ENCODE peak calls at places on chromosomes 11 and 22, in ten cellular contexts. X, K, L, B, A, S, E, R, H and U are unnamed samples.

GRCh38 chr11:69655479-69656394 is 14.8 kb downstream of the CCND1 start:
- DNase-seq in X (no peak), K (no peak), L (no peak), B (no peak), A (no peak), S (no peak), E (no peak), R (no peak), H (no peak), U (no peak)

GRCh38 chr11:69382131-69383128 is 88.5 kb downstream of the MYEOV start:
- DNase-seq in X (no peak), K (peak), L (no peak), B (no peak), A (no peak), S (peak), E (no peak), R (no peak), H (no peak), U (peak)

GRCh38 chr11:31874631-31875191 is 63.6 kb upstream of the PAX6 start:
- DNase-seq in X (no peak), K (no peak), L (no peak), B (no peak), A (no peak), S (no peak), E (no peak), R (no peak), H (no peak), U (no peak)

GRCh38 chr11:77249427-77249826 is 52.1 kb downstream of the GDPD4 start:
- DNase-seq in X (no peak), K (no peak), L (no peak), B (no peak), A (no peak), S (no peak), E (no peak), R (no peak), H (no peak), U (no peak)

GRCh38 chr11:57639321-57640067 is 10.2 kb downstream of the YPEL4 start:
- DNase-seq in X (no peak), K (peak), L (no peak), B (no peak), A (no peak), S (no peak), E (no peak), R (no peak), H (no peak), U (no peak)

GRCh38 chr11:108654994-108655631 is 9.8 kb upstream of the DDX10 start:
- DNase-seq in X (peak), K (peak), L (no peak), B (no peak), A (peak), S (no peak), E (peak), R (no peak), H (peak), U (peak)

GRCh38 chr11:61554172-61554988 is 26.5 kb downstream of the SYT7 start:
- DNase-seq in X (peak), K (no peak), L (no peak), B (no peak), A (no peak), S (no peak), E (no peak), R (no peak), H (no peak), U (no peak)

GRCh38 chr11:108768370-108768769 is 103.5 kb downstream of the DDX10 start:
- DNase-seq in X (no peak), K (no peak), L (no peak), B (no peak), A (no peak), S (no peak), E (no peak), R (no peak), H (no peak), U (no peak)

GRCh38 chr22:28955817-28956216 is 72.4 kb downstream of the ZNRF3 start:
- DNase-seq in X (peak), K (peak), L (no peak), B (peak), A (peak), S (peak), E (no peak), R (no peak), H (peak), U (no peak)

GRCh38 chr11:6219359-6219758 is 14.0 kb downstream of the C11orf42 start:
- DNase-seq in X (no peak), K (no peak), L (no peak), B (no peak), A (no peak), S (no peak), E (no peak), R (peak), H (no peak), U (peak)

GRCh38 chr22:21621025-21621424 is 8.8 kb downstream of the YDJC start:
- DNase-seq in X (no peak), K (no peak), L (no peak), B (no peak), A (no peak), S (no peak), E (no peak), R (no peak), H (no peak), U (no peak)

GRCh38 chr22:30408388-30409101 is 11.7 kb downstream of the SEC14L2 start:
- DNase-seq in X (no peak), K (no peak), L (no peak), B (no peak), A (no peak), S (no peak), E (no peak), R (no peak), H (no peak), U (peak)

GRCh38 chr11:102453286-102453797 is 777 bp upstream of the TMEM123 start:
- DNase-seq in X (peak), K (peak), L (no peak), B (no peak), A (no peak), S (no peak), E (no peak), R (no peak), H (no peak), U (peak)

GRCh38 chr11:48005133-48005532 is 24.8 kb downstream of the PTPRJ start:
- DNase-seq in X (peak), K (no peak), L (no peak), B (no peak), A (peak), S (no peak), E (no peak), R (no peak), H (peak), U (no peak)

GRCh38 chr22:24865508-24865907 is 59.5 kb downstream of the SGSM1 start:
- DNase-seq in X (no peak), K (no peak), L (no peak), B (no peak), A (no peak), S (no peak), E (no peak), R (no peak), H (no peak), U (no peak)

GRCh38 chr11:70872299-70872698 is 380.1 kb downstream of the SHANK2 start:
- DNase-seq in X (no peak), K (no peak), L (no peak), B (no peak), A (no peak), S (no peak), E (no peak), R (no peak), H (no peak), U (no peak)

GRCh38 chr11:5737672-5738071 is 1.4 kb downstream of the OR56B1 start:
- DNase-seq in X (no peak), K (no peak), L (no peak), B (no peak), A (no peak), S (no peak), E (no peak), R (no peak), H (no peak), U (no peak)

GRCh38 chr11:126514061-126514713 is 158.7 kb downstream of the ST3GAL4 start:
- DNase-seq in X (no peak), K (no peak), L (no peak), B (no peak), A (no peak), S (no peak), E (no peak), R (no peak), H (no peak), U (no peak)

GRCh38 chr11:111441443-111441842 is 62.4 kb upstream of the POU2AF1 start:
- DNase-seq in X (no peak), K (no peak), L (no peak), B (no peak), A (no peak), S (no peak), E (no peak), R (no peak), H (peak), U (peak)

GRCh38 chr11:69951821-69952590 is 126.1 kb upstream of the ANO1 start:
- DNase-seq in X (no peak), K (no peak), L (no peak), B (no peak), A (no peak), S (no peak), E (no peak), R (no peak), H (no peak), U (no peak)

GRCh38 chr11:11486423-11486822 is 133.4 kb upstream of the CSNK2A3 start:
- DNase-seq in X (no peak), K (no peak), L (no peak), B (no peak), A (no peak), S (no peak), E (no peak), R (no peak), H (no peak), U (no peak)